ENCODE peak calls at places on chromosomes 6 and 20, in five cellular contexts. R is heart left ventricle, G is HCT116, P is uterus, T is sigmoid colon. W is an unnamed sample.

GRCh38 chr6:126156973-126157372 is 170.6 kb downstream of the TRMT11 start:
- DNase-seq in R (no peak), G (no peak), P (no peak), T (no peak), W (no peak)

GRCh38 chr6:163589401-163589800 is 174.9 kb downstream of the QKI start:
- DNase-seq in R (no peak), G (no peak), P (no peak), T (no peak), W (no peak)

GRCh38 chr6:36803482-36803881 is 35.8 kb downstream of the CPNE5 start:
- DNase-seq in R (no peak), G (no peak), P (no peak), T (no peak), W (no peak)

GRCh38 chr20:38645980-38646858 is 44.6 kb downstream of the ARHGAP40 start:
- DNase-seq in R (peak), G (peak), P (peak), T (peak), W (peak)

GRCh38 chr6:135261872-135262725 is 81.0 kb downstream of the MYB start:
- DNase-seq in R (no peak), G (no peak), P (no peak), T (no peak), W (no peak)

GRCh38 chr6:32947552-32948465 is 5.1 kb downstream of the HLA-DMA start:
- DNase-seq in R (no peak), G (peak), P (no peak), T (no peak), W (peak)

GRCh38 chr6:83467620-83468036 is 36.8 kb upstream of the ME1 start:
- DNase-seq in R (peak), G (no peak), P (no peak), T (peak), W (no peak)

GRCh38 chr20:49216991-49217578 is 2.1 kb upstream of the DDX27 start:
- DNase-seq in R (peak), G (peak), P (peak), T (peak), W (peak)

GRCh38 chr6:142155091-142155490 is 8.0 kb downstream of the VTA1 start:
- DNase-seq in R (no peak), G (no peak), P (no peak), T (no peak), W (no peak)

GRCh38 chr6:42344756-42345155 is 107.0 kb downstream of the TRERF1 start:
- DNase-seq in R (no peak), G (no peak), P (no peak), T (no peak), W (no peak)

GRCh38 chr6:30857537-30857936 is 26.8 kb upstream of the DDR1 start:
- DNase-seq in R (no peak), G (no peak), P (no peak), T (no peak), W (no peak)

GRCh38 chr6:43924222-43924702 is 154.3 kb downstream of the VEGFA start:
- DNase-seq in R (no peak), G (no peak), P (no peak), T (peak), W (peak)

GRCh38 chr6:87102296-87102695 is 7.4 kb upstream of the CGA start:
- DNase-seq in R (no peak), G (no peak), P (no peak), T (no peak), W (no peak)

GRCh38 chr20:41032243-41032642 is 3.6 kb downstream of the TOP1 start:
- DNase-seq in R (no peak), G (no peak), P (no peak), T (no peak), W (no peak)

GRCh38 chr6:29071831-29072723 is 15.0 kb downstream of the OR2B3 start:
- DNase-seq in R (no peak), G (peak), P (no peak), T (no peak), W (peak)

GRCh38 chr6:16911088-16911487 is 149.8 kb upstream of the ATXN1 start:
- DNase-seq in R (no peak), G (no peak), P (no peak), T (no peak), W (no peak)

GRCh38 chr6:52417675-52418111 is 2.4 kb upstream of the EFHC1 start:
- DNase-seq in R (peak), G (no peak), P (no peak), T (no peak), W (no peak)

GRCh38 chr6:143400258-143401059 is 50.0 kb downstream of the ADAT2 start:
- DNase-seq in R (no peak), G (no peak), P (no peak), T (no peak), W (no peak)

GRCh38 chr6:151681426-151682059 is 125.9 kb upstream of the ESR1 start:
- DNase-seq in R (no peak), G (no peak), P (peak), T (no peak), W (no peak)

GRCh38 chr6:166997348-166997747 is 1.8 kb upstream of the CEP43 start:
- DNase-seq in R (no peak), G (no peak), P (no peak), T (no peak), W (no peak)
- H3K4me3 ChIP-seq in R (no peak), G (peak), P (no peak), T (no peak), W (peak)

GRCh38 chr6:105568121-105568520 is 165.2 kb upstream of the PREP start:
- DNase-seq in R (no peak), G (no peak), P (no peak), T (no peak), W (no peak)
- H3K4me3 ChIP-seq in R (no peak), G (no peak), P (no peak), T (no peak), W (no peak)

GRCh38 chr6:113649276-113649675 is 207.9 kb upstream of the MARCKS start:
- DNase-seq in R (no peak), G (no peak), P (no peak), T (no peak), W (no peak)
- H3K4me3 ChIP-seq in R (no peak), G (no peak), P (no peak), T (no peak), W (no peak)

DNA sequence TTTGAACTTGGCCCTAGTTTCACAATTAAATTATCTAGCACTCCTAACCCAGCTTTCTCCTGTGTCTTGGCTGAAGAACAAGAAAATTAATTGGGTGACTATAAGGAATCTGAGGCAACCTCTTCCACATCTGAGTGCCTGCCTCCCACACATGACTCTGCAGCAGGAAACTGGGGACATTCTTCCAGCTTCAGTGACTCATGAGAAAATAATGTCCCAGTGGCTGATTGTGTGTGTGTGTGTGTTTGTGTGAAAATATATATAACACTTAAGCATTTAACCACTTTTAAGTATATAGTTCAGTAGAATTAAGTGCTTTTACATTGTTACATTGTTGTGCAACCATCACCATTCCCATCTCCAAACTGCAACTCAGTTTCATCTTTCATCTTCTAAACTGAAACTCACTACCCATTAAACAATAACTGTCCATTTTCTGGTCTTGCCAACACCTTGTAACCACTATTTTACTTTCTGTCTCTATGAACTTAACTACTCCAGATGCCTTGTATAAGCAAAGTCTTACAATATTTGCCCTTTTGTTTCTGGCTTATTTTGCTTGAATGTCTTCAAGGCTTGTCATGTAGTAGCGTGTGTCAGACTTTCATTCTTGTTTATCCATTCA is 8.7 kb downstream of the TRIM38 start:
- DNase-seq in R (peak), G (peak), P (peak), T (no peak), W (no peak)
- H3K4me3 ChIP-seq in R (no peak), G (peak), P (no peak), T (no peak), W (no peak)

GRCh38 chr20:36624925-36625324 is 19.3 kb downstream of the RAB5IF start:
- DNase-seq in R (no peak), G (no peak), P (no peak), T (no peak), W (no peak)
- H3K4me3 ChIP-seq in R (no peak), G (no peak), P (no peak), T (no peak), W (no peak)

GRCh38 chr6:104953410-104953953 is 3.4 kb upstream of the LIN28B start:
- DNase-seq in R (no peak), G (no peak), P (no peak), T (no peak), W (no peak)
- H3K4me3 ChIP-seq in R (no peak), G (no peak), P (no peak), T (no peak), W (no peak)

GRCh38 chr6:166307082-166307980 is 861 bp downstream of the PRR18 start:
- DNase-seq in R (no peak), G (no peak), P (no peak), T (no peak), W (no peak)
- H3K4me3 ChIP-seq in R (peak), G (no peak), P (no peak), T (peak), W (no peak)

DNA sequence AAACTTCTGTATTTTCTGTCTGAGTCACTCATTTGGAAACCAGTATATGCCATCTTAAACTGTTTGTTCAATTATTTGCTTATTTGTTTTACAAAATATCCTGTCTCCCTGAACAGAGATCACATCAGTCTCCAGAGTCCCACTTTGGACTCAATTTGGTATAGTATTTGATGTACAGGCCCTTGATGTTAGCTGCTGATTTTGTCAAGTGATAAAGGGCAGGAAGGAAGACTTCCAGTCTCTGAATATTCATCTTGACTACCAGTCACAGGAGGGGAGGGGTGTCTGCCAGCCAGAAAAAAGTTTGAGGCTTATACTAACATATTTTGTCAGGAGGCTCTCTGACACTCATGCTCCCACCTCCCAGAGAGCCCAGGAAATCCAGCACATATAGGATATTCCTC is 376.9 kb upstream of the RUNX2 start:
- DNase-seq in R (no peak), G (no peak), P (no peak), T (no peak), W (no peak)
- H3K4me3 ChIP-seq in R (no peak), G (no peak), P (no peak), T (no peak), W (no peak)

W was measured in CD8-positive, alpha-beta memory T cell.